ENCODE peak calls at places on chromosomes 2 and 18, in eight cellular contexts. J is activated CD4-positive, alpha-beta T cell treated with anti-CD3 and anti-CD28 coated beads for 48 hours; L is MV-4-11; F is NCI-H2171 treated with DMSO at 0.1 percent for 48 hours; T is activated T-helper 1 cell treated with Interleukin-2 at 50 U/mL for 16 hours; I is GM06990; S is bronchial epithelial cell; D is fibroblast of villous mesenchyme. U is an unnamed sample.

GRCh38 chr2:166433457-166433856 is 57.7 kb upstream of the SCN9A start:
- DNase-seq in S (no peak), F (no peak), D (no peak), L (no peak), T (no peak), I (no peak), J (no peak), U (no peak)

GRCh38 chr2:68222287-68222686 is 30.0 kb downstream of the PPP3R1 start:
- DNase-seq in F (no peak), J (no peak), T (no peak), D (no peak), I (no peak), S (no peak), L (no peak), U (no peak)

GRCh38 chr2:147863835-147864234 is 19.0 kb downstream of the ACVR2A start:
- DNase-seq in L (no peak), J (no peak), S (peak; percentile 32), D (no peak), I (no peak), F (no peak), T (no peak), U (no peak)

GRCh38 chr2:31070339-31070738 is 67.9 kb downstream of the GALNT14 start:
- DNase-seq in F (no peak), S (peak; percentile 29), J (no peak), T (no peak), L (no peak), D (no peak), I (no peak), U (no peak)

GRCh38 chr2:203330434-203330833 is 2.2 kb downstream of the ABI2 start:
- DNase-seq in J (no peak), I (no peak), T (no peak), L (no peak), F (no peak), S (no peak), D (peak; percentile 73), U (no peak)

GRCh38 chr2:36731941-36732700 is 35.6 kb downstream of the VIT start:
- DNase-seq in J (no peak), S (no peak), T (no peak), D (peak; percentile 6), F (no peak), I (no peak), L (no peak), U (no peak)

GRCh38 chr2:16578081-16578480 is 87.6 kb downstream of the CYRIA start:
- DNase-seq in I (no peak), F (no peak), L (no peak), S (no peak), D (no peak), J (no peak), T (no peak), U (no peak)

GRCh38 chr18:61946449-61946848 is 53.6 kb upstream of the RNF152 start:
- DNase-seq in S (peak; percentile 65), I (no peak), D (peak; percentile 38), L (no peak), J (no peak), F (no peak), T (no peak), U (no peak)

GRCh38 chr2:190469770-190470169 is 61.6 kb downstream of the MFSD6 start:
- DNase-seq in S (peak; percentile 96), T (no peak), F (peak; percentile 92), I (no peak), D (peak; percentile 57), J (no peak), L (no peak), U (peak; percentile 86)

GRCh38 chr2:217102941-217103340 is 243.1 kb upstream of the TNP1 start:
- DNase-seq in T (no peak), J (no peak), D (no peak), I (no peak), L (no peak), F (no peak), S (no peak), U (no peak)

GRCh38 chr18:2325308-2325849 is 245.9 kb downstream of the METTL4 start:
- DNase-seq in J (no peak), T (no peak), D (peak; percentile 77), F (no peak), S (peak; percentile 88), L (peak; percentile 14), I (no peak), U (no peak)

GRCh38 chr2:128250409-128251025 is 68.2 kb downstream of the HS6ST1 start:
- DNase-seq in D (no peak), L (no peak), I (no peak), J (no peak), S (no peak), F (no peak), T (no peak), U (no peak)

GRCh38 chr2:73594241-73594640 is 48.0 kb downstream of the NAT8 start:
- DNase-seq in J (no peak), I (no peak), T (no peak), F (no peak), L (no peak), S (no peak), D (no peak), U (no peak)

GRCh38 chr2:120503793-120504571 is 158.0 kb downstream of the INHBB start:
- DNase-seq in S (peak; percentile 77), T (no peak), L (no peak), J (no peak), F (no peak), I (no peak), D (no peak), U (peak; percentile 54)

GRCh38 chr2:67522154-67522553 is 125.0 kb downstream of the ETAA1 start:
- DNase-seq in L (no peak), S (no peak), F (no peak), J (no peak), I (no peak), T (no peak), D (peak; percentile 61), U (no peak)

GRCh38 chr2:200658278-200658864 is 72.6 kb downstream of the AOX1 start:
- DNase-seq in D (no peak), J (no peak), F (no peak), S (no peak), I (no peak), T (no peak), L (no peak), U (no peak)

GRCh38 chr2:161946489-161947107 is 127.4 kb downstream of the DPP4 start:
- DNase-seq in T (no peak), D (peak; percentile 46), L (peak; percentile 45), S (peak; percentile 39), I (peak; percentile 1), J (peak; percentile 15), F (no peak), U (peak; percentile 19)

GRCh38 chr18:5772271-5772670 is 123.1 kb downstream of the TMEM200C start:
- DNase-seq in I (no peak), S (no peak), T (no peak), L (no peak), J (no peak), D (no peak), F (no peak), U (no peak)

GRCh38 chr18:60809937-60810336 is 437.4 kb upstream of the MC4R start:
- DNase-seq in F (peak; percentile 4), L (no peak), T (no peak), J (no peak), I (no peak), D (no peak), S (peak; percentile 20), U (no peak)

GRCh38 chr2:10911291-10912075 is at the start of gene KCNF1:
- DNase-seq in F (peak; percentile 87), J (peak; percentile 15), D (peak; percentile 39), L (peak; percentile 47), I (no peak), T (no peak), S (peak; percentile 61), U (peak; percentile 40)